ENCODE peak calls at places on chromosomes 7 and 10, in five cellular contexts. E, J, G, I and L are unnamed samples. For H3K36me3, the result is how much of the 10 kb centered on the place peaks cover.

GRCh38 chr10:80443531-80443974 is 10.6 kb upstream of the TSPAN14 start:
- DNase-seq in G (no peak), J (no peak), E (no peak), I (no peak), L (no peak)

GRCh38 chr7:30937426-30937825 is 25.8 kb downstream of the AQP1 start:
- DNase-seq in I (no peak), G (no peak), J (no peak), E (no peak), L (no peak)

GRCh38 chr10:84352251-84352842 is 24.0 kb downstream of the CCSER2 start:
- DNase-seq in G (peak), I (no peak), J (peak), E (no peak), L (no peak)

GRCh38 chr7:2022737-2023250 is 210.0 kb downstream of the MAD1L1 start:
- DNase-seq in J (no peak), E (no peak), I (no peak), G (no peak), L (no peak)

GRCh38 chr7:129776397-129776792 is 164.9 kb downstream of the NRF1 start:
- DNase-seq in I (no peak), G (no peak), J (no peak), E (no peak), L (no peak)

GRCh38 chr7:100469227-100470044 is 5.4 kb upstream of the SPACDR start:
- DNase-seq in G (peak), J (peak), I (peak), E (peak), L (peak)

GRCh38 chr10:12348870-12349627 is at the start of gene CAMK1D:
- DNase-seq in J (peak), G (peak), I (peak), E (peak), L (no peak)

GRCh38 chr7:66204822-66205735 is at the start of gene TPST1:
- DNase-seq in J (peak), G (peak), E (peak), I (peak), L (no peak)

GRCh38 chr10:67697646-67698245 is 1.8 kb upstream of the CTNNA3 start:
- DNase-seq in I (no peak), E (no peak), J (peak), G (no peak), L (peak)

GRCh38 chr10:33335800-33336605 is 1.5 kb upstream of the NRP1 start:
- DNase-seq in E (peak), I (peak), J (peak), G (no peak), L (no peak)

GRCh38 chr7:156152380-156152779 is 340.1 kb upstream of the SHH start:
- DNase-seq in E (no peak), J (no peak), G (no peak), I (no peak), L (no peak)

GRCh38 chr10:69451209-69451783 is at the start of gene TSPAN15:
- DNase-seq in J (peak), E (peak), G (peak), I (peak), L (no peak)

GRCh38 chr10:86261933-86262665 is 104.5 kb downstream of the GRID1 start:
- DNase-seq in J (peak), G (no peak), I (no peak), E (no peak), L (no peak)

GRCh38 chr10:178208-178607 is 43.0 kb downstream of the ZMYND11 start:
- DNase-seq in I (no peak), G (no peak), E (no peak), J (no peak), L (peak)

GRCh38 chr10:127932521-127933270 is 25.8 kb downstream of the PTPRE start:
- DNase-seq in J (no peak), I (no peak), E (no peak), G (no peak), L (no peak)

GRCh38 chr7:127886248-127886647 is 145.0 kb downstream of the LRRC4 start:
- DNase-seq in I (no peak), J (no peak), E (no peak), G (no peak), L (no peak)

GRCh38 chr7:148262721-148263229 is 327.8 kb upstream of the C7orf33 start:
- DNase-seq in E (peak), J (peak), G (peak), I (peak), L (no peak)

GRCh38 chr7:80900583-80901576 is 18.0 kb downstream of the SEMA3C start:
- DNase-seq in G (no peak), I (no peak), E (no peak), J (no peak), L (no peak)

GRCh38 chr7:150374472-150374871 is 4.7 kb upstream of the ZNF775 start:
- DNase-seq in E (no peak), I (no peak), J (no peak), G (no peak), L (no peak)

GRCh38 chr7:150375662-150376521 is 3.2 kb upstream of the ZNF775 start:
- DNase-seq in J (no peak), G (no peak), I (no peak), E (no peak), L (peak)

GRCh38 chr7:150372271-150373048 is 3.8 kb downstream of the REPIN1 start:
- DNase-seq in E (no peak), I (no peak), G (no peak), J (no peak), L (no peak)

GRCh38 chr7:150373049-150373801 is 4.6 kb downstream of the REPIN1 start:
- DNase-seq in E (no peak), J (peak), G (no peak), I (peak), L (no peak)

DNA sequence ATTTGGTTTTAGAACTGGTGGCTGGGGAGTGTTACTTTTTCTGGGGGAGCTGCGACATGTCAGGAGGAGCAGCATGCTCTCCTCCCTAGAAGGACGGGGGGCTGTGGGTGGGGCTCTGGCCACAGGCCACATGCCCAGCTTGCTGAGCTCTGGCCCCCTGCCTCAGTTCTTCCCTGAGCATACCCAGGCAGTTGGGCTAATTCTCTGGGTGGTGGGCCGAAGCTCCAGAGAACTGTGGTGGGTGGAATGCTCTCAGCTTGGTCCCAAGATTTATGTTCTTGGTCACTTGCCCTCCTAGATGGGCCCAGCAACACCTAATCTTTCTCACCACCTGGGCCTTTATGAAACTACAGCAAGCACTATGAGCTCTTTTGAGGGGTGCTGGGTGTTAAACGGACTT is 5.1 kb upstream of the ZNF775 start:
- DNase-seq in J (no peak), G (no peak), I (no peak), E (no peak), L (no peak)
- H3K36me3 ChIP-seq in J (under half), G (under half), I (half or more), E (under half), L (under half)

GRCh38 chr10:49619613-49620012 is 5.8 kb downstream of the CHAT start:
- DNase-seq in J (no peak), E (no peak), G (no peak), I (peak), L (no peak)
- H3K36me3 ChIP-seq in J (under half), E (under half), G (under half), I (under half), L (under half)

GRCh38 chr7:131501930-131502685 is 54.3 kb downstream of the PODXL start:
- DNase-seq in J (no peak), E (no peak), I (no peak), G (no peak), L (no peak)

GRCh38 chr7:131501422-131501821 is 55.0 kb downstream of the PODXL start:
- DNase-seq in I (no peak), E (no peak), J (no peak), G (no peak), L (no peak)

GRCh38 chr7:131498237-131498885 is 58.1 kb downstream of the PODXL start:
- DNase-seq in E (no peak), G (no peak), J (no peak), I (no peak), L (no peak)

GRCh38 chr7:131499801-131500200 is 56.6 kb downstream of the PODXL start:
- DNase-seq in J (no peak), I (no peak), E (no peak), G (no peak), L (no peak)

DNA sequence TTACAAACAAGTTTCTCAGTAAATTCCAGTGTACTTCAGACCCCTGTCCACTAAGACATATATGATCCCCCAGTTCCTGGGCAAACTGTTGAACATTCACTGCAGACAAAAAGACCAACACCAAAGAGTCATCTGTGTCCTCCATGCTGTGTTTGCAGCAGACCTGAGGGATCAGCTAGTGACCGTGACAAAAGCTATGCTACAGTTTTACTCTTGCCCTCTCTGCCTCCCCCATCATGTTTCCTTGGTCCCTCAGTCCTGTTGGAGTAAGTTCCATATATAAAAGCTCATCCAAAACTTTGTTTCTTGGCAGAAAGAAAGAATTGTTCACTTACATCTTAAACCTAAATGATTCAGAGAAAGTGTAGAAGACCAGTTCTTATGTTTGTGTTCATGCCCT is 56.1 kb downstream of the PODXL start:
- DNase-seq in E (no peak), G (no peak), J (no peak), I (no peak), L (no peak)
- H3K36me3 ChIP-seq in E (under half), G (under half), J (under half), I (under half), L (under half)

DNA sequence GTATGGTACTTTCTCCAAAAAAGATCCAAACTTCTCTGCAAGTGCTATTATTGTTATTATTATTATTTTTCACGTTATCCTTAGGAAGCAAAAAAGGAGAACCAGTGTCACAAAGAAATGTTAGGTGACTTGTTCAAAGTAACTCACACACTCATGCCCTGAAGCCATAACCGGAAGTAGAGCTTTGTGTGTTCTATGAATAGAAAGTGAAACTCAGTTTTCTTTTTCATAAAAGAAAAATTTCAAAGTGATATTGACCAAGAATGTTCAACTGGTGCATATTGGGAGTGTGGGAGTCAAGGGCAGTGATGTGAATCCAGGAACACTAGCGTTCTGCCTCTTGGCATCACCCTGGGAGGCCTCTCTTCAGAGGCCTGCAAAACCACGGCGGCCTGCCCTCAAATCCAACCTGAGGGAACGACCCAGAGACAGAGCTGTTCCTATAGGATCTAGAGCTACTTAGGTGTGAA is 106.1 kb downstream of the PRKCQ start:
- DNase-seq in G (no peak), E (no peak), J (no peak), I (no peak), L (no peak)
- H3K36me3 ChIP-seq in G (half or more), E (under half), J (under half), I (under half), L (under half)

GRCh38 chr10:133379152-133379800 is at the start of gene PAOX:
- DNase-seq in E (peak), G (peak), I (peak), J (peak), L (no peak)

GRCh38 chr10:133377818-133378250 is 1.2 kb upstream of the PAOX start:
- DNase-seq in G (no peak), J (no peak), I (no peak), E (no peak), L (no peak)

GRCh38 chr10:133379801-133380666 is 972 bp downstream of the PAOX start:
- DNase-seq in I (no peak), E (no peak), G (no peak), J (no peak), L (no peak)

GRCh38 chr10:133377025-133377817 is 1.8 kb upstream of the PAOX start:
- DNase-seq in I (no peak), G (no peak), J (no peak), E (no peak), L (no peak)

DNA sequence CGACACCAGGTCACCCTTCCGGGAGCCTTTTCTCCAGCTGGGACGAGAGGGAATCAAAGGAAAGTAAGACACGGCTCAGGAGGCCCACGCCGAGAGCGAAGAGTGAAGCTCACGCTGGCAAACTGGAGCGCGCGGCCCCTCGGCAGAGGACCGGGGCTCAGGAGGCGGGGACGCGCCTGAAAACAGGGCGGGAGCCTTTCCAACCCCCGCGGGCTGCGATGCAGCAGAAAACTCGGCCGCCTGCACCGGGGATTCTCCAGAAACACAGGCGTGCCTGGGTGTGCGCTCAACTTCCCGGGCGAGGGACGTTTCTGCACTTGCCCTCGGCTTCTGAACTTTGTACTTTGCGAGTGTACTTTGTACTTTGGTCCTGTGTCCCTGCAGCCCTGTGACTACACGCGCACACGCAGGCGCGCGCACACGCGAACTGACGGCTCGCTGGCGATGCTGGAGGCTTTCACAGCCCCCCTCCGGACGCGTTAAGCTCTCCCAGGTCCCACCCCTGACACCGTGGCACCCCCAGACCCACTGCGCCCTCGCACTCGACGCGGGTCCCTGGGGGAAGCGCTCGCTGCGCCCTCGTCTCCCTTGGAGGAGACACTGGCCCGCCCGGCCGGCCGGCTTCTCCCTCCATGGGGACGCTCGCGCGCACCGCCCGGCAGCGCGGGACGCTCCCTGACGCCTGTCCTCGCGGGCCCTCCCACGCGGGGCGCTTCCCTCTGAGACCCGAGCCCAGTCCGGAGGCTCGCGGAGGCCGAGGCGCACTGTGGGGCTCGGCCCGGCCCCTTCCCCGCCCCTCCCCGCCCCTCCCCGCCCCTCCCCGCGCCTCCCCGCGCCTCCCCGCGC is 588 bp upstream of the PAOX start:
- DNase-seq in E (peak), J (peak), I (peak), G (peak), L (no peak)
- H3K36me3 ChIP-seq in E (under half), J (under half), I (under half), G (under half), L (under half)